ENCODE peak calls at places on chromosomes 3 and 15, in four cellular contexts. One of them, this sample, is unnamed.

GRCh38 chr3:191366675-191367074 is 36.3 kb upstream of the UTS2B start:
- DNase-seq in GM12891: no peak
- DNase-seq in K562: no peak
- DNase-seq in GM12878: no peak
- DNase-seq in this sample: no peak

GRCh38 chr15:93333826-93334225 is 244.8 kb upstream of the RGMA start:
- DNase-seq in GM12891: no peak
- DNase-seq in GM12878: no peak
- DNase-seq in K562: no peak
- DNase-seq in this sample: no peak

GRCh38 chr15:76155742-76156141 is 96.0 kb downstream of the TMEM266 start:
- DNase-seq in K562: no peak
- DNase-seq in GM12878: no peak
- DNase-seq in GM12891: no peak
- DNase-seq in this sample: no peak

GRCh38 chr15:40549894-40550293 is 14.9 kb downstream of the CCDC32 start:
- DNase-seq in GM12878: no peak
- DNase-seq in K562: no peak
- DNase-seq in GM12891: no peak
- DNase-seq in this sample: no peak

GRCh38 chr15:39362832-39363561 is 217.9 kb upstream of the THBS1 start:
- DNase-seq in GM12878: no peak
- DNase-seq in K562: no peak
- DNase-seq in GM12891: no peak
- DNase-seq in this sample: no peak

GRCh38 chr3:146543461-146544012 is 870 bp downstream of the PLSCR1 start:
- DNase-seq in GM12878: no peak
- DNase-seq in GM12891: no peak
- DNase-seq in K562: peak
- DNase-seq in this sample: no peak

GRCh38 chr3:181756645-181757044 is 44.9 kb downstream of the SOX2 start:
- DNase-seq in GM12891: no peak
- DNase-seq in K562: no peak
- DNase-seq in GM12878: no peak
- DNase-seq in this sample: no peak

GRCh38 chr15:73540161-73540560 is 93.0 kb downstream of the NPTN start:
- DNase-seq in K562: no peak
- DNase-seq in GM12878: no peak
- DNase-seq in GM12891: no peak
- DNase-seq in this sample: no peak

GRCh38 chr15:68228143-68228970 is 1.2 kb downstream of the CLN6 start:
- DNase-seq in GM12891: no peak
- DNase-seq in K562: peak
- DNase-seq in GM12878: no peak
- DNase-seq in this sample: no peak

GRCh38 chr3:82103241-82103640 is 341.8 kb upstream of the GBE1 start:
- DNase-seq in K562: no peak
- DNase-seq in GM12878: no peak
- DNase-seq in GM12891: no peak
- DNase-seq in this sample: no peak

DNA sequence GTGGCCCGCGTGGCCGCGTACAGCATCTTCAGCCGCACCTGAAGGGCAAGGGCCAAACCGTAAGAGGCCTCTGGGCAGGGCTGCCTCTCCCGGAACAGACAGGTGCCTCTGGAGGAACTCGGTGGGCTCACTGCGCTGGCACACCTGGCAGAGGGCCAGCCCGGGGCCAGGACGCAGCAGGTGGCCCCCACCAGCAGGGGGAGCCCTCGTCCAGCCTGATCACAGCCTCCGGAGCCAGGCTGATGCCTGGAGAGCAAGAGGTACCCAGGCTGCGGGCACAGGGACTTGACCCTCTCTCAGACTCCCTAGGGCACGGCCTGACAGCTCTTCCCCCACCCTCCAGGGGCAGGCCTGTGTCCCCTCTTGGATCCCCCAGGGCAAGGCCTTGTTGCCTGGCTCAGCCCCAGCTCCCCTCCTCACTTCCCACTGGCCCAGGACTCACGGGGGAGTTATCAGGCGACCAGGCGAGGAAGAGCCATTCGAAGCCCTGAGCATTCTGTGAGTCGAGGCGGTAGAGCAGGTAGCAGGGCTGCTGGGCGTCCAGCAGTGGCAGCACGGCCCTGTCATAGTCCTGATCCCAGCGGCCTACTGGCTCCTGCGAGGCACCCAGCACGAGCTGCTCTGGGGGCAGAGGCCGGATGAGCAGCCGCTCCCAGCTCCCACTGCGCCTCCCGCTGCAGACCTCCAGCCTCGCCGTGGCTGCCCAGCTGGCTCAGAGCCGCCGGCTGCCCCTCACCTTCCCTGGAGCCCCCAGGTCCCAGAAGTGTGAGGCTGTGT is 6.2 kb upstream of the TLR9 start:
- DNase-seq in GM12891: peak
- DNase-seq in GM12878: no peak
- DNase-seq in K562: peak
- DNase-seq in this sample: peak
- TF ChIP-seq SPI1 in GM12891: no peak
- TF ChIP-seq SPI1 in GM12878: no peak
- TF ChIP-seq SPI1 in K562: no peak
- TF ChIP-seq SPI1 in this sample: no peak

DNA sequence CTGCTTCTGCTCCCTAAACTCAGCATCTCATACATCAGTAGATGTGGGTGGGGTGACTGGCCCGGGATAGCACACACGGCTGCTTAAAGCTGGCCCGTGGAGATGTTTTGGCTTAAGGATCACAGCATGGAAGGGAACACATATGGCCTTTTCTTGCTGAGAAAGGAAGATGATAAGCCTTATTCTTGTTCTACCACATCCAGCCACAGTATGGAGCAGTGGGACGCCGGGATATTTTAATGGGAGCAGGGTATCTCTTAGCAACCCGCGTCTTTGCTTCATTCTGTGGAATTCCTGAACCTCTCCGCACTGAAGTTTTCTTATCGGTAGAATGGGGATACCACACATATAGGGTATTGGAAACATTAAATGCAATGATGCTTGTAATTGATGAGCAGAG is 94.1 kb upstream of the PROK2 start:
- DNase-seq in GM12891: no peak
- DNase-seq in K562: no peak
- DNase-seq in GM12878: no peak
- DNase-seq in this sample: no peak
- TF ChIP-seq SPI1 in GM12891: no peak
- TF ChIP-seq SPI1 in K562: no peak
- TF ChIP-seq SPI1 in GM12878: no peak
- TF ChIP-seq SPI1 in this sample: no peak

GRCh38 chr3:72818915-72819314 is 29.3 kb downstream of the SHQ1 start:
- DNase-seq in K562: no peak
- DNase-seq in GM12891: no peak
- DNase-seq in GM12878: no peak
- DNase-seq in this sample: no peak

GRCh38 chr3:72814308-72814707 is 33.9 kb downstream of the SHQ1 start:
- DNase-seq in GM12891: no peak
- DNase-seq in K562: no peak
- DNase-seq in GM12878: no peak
- DNase-seq in this sample: no peak

GRCh38 chr3:72820405-72820804 is 27.8 kb downstream of the SHQ1 start:
- DNase-seq in GM12891: no peak
- DNase-seq in GM12878: no peak
- DNase-seq in K562: no peak
- DNase-seq in this sample: no peak

GRCh38 chr3:72818092-72818721 is 30.0 kb downstream of the SHQ1 start:
- DNase-seq in GM12878: no peak
- DNase-seq in GM12891: no peak
- DNase-seq in K562: no peak
- DNase-seq in this sample: no peak

DNA sequence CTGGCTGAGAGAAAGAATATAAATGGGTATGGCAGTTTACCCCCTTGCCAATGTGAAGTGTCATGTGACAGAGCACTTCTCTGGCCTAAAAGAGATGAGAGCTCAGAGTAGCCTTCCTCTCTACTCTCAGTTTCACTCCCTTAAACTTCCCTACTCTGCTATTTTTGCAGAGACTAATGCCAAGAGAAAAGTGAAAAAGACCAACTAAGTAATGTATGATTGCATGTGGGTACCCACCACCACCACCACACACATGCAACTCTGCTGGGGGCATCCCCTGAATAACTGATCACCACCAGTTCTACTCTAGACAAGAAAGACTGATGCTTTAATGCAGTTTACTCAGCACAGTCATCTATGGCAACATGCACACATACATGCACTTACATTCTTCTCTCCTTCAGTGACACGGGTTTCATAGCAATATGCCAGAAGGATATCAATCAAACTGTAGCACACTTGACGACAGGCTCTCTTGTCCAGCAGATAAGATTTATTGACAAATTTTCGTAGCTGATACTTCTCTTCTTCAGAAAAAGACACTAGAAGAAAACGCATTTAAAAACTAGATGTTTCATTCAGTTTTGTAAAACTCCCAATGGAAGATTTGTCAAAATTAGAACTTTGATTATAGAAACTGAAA is 31.3 kb downstream of the SHQ1 start:
- DNase-seq in GM12891: no peak
- DNase-seq in GM12878: no peak
- DNase-seq in K562: no peak
- DNase-seq in this sample: no peak
- TF ChIP-seq SPI1 in GM12891: peak
- TF ChIP-seq SPI1 in GM12878: no peak
- TF ChIP-seq SPI1 in K562: no peak
- TF ChIP-seq SPI1 in this sample: no peak

GRCh38 chr3:11476814-11477213 is 166.9 kb downstream of the VGLL4 start:
- DNase-seq in GM12878: no peak
- DNase-seq in GM12891: no peak
- DNase-seq in K562: no peak
- DNase-seq in this sample: no peak

GRCh38 chr3:11480663-11481298 is 162.9 kb downstream of the VGLL4 start:
- DNase-seq in GM12891: no peak
- DNase-seq in K562: peak
- DNase-seq in GM12878: no peak
- DNase-seq in this sample: no peak

GRCh38 chr3:11479230-11479620 is 164.5 kb downstream of the VGLL4 start:
- DNase-seq in K562: no peak
- DNase-seq in GM12878: no peak
- DNase-seq in GM12891: no peak
- DNase-seq in this sample: no peak

GRCh38 chr3:11477286-11477935 is 166.3 kb downstream of the VGLL4 start:
- DNase-seq in GM12891: no peak
- DNase-seq in K562: no peak
- DNase-seq in GM12878: no peak
- DNase-seq in this sample: no peak

GRCh38 chr3:11478167-11478566 is 165.5 kb downstream of the VGLL4 start:
- DNase-seq in K562: no peak
- DNase-seq in GM12891: no peak
- DNase-seq in GM12878: no peak
- DNase-seq in this sample: no peak
- TF ChIP-seq SPI1 in K562: no peak
- TF ChIP-seq SPI1 in GM12891: no peak
- TF ChIP-seq SPI1 in GM12878: no peak
- TF ChIP-seq SPI1 in this sample: no peak